ENCODE peak calls at places on chromosomes 1 and 21, in eight cellular contexts. P is HCT116, O is K562, K is SK-N-SH, D is GM12878, W is GM23338, V is Panc1, R is HepG2. L is an unnamed sample.

GRCh38 chr1:222777463-222777862 is 37.4 kb upstream of the DISP1 start:
- DNase-seq in P (no peak), O (no peak), K (no peak), D (no peak), W (no peak), V (peak; percentile 45), R (no peak), L (no peak)

GRCh38 chr1:110559157-110559556 is 40.2 kb upstream of the KCNA10 start:
- DNase-seq in P (no peak), O (no peak), K (no peak), D (no peak), W (no peak), V (no peak), R (no peak), L (no peak)

GRCh38 chr1:91732291-91732953 is 153.5 kb downstream of the TGFBR3 start:
- DNase-seq in P (peak; percentile 66), O (peak; percentile 94), K (no peak), D (no peak), W (peak; percentile 14), V (no peak), R (no peak), L (no peak)

GRCh38 chr1:33949570-33949969 is 85.7 kb downstream of the HMGB4 start:
- DNase-seq in P (no peak), O (no peak), K (no peak), D (no peak), W (no peak), V (no peak), R (no peak), L (no peak)

GRCh38 chr1:42957880-42958487 is 684 bp downstream of the SLC2A1 start:
- DNase-seq in P (no peak), O (peak; percentile 95), K (peak; percentile 95), D (no peak), W (peak; percentile 65), V (no peak), R (no peak), L (peak; percentile 61)

GRCh38 chr21:42574234-42575027 is 60.8 kb downstream of the SLC37A1 start:
- DNase-seq in P (no peak), O (peak; percentile 55), K (peak; percentile 72), D (no peak), W (no peak), V (no peak), R (peak; percentile 33), L (no peak)

GRCh38 chr1:24526940-24527542 is 24.4 kb downstream of the RCAN3 start:
- DNase-seq in P (peak; percentile 16), O (peak; percentile 46), K (peak; percentile 41), D (no peak), W (peak; percentile 72), V (no peak), R (no peak), L (no peak)

GRCh38 chr1:104488296-104489015 is 738.8 kb downstream of the AMY1C start:
- DNase-seq in P (no peak), O (no peak), K (no peak), D (no peak), W (peak; percentile 77), V (no peak), R (no peak), L (no peak)

GRCh38 chr1:32249831-32250525 is 1.1 kb upstream of the LCK start:
- DNase-seq in P (no peak), O (peak; percentile 56), K (no peak), D (peak; percentile 95), W (no peak), V (no peak), R (peak; percentile 91), L (peak; percentile 52)

GRCh38 chr1:157272899-157273774 is 134.9 kb upstream of the ETV3 start:
- DNase-seq in P (no peak), O (peak; percentile 81), K (no peak), D (no peak), W (peak; percentile 4), V (no peak), R (no peak), L (no peak)

GRCh38 chr1:182629674-182630073 is 25.5 kb upstream of the RGS16 start:
- DNase-seq in P (no peak), O (no peak), K (no peak), D (no peak), W (no peak), V (no peak), R (no peak), L (no peak)

GRCh38 chr1:157157481-157158190 is 19.4 kb upstream of the ETV3 start:
- DNase-seq in P (no peak), O (no peak), K (no peak), D (no peak), W (no peak), V (no peak), R (no peak), L (no peak)

GRCh38 chr1:36339215-36339614 is 15.8 kb upstream of the EVA1B start:
- DNase-seq in P (no peak), O (no peak), K (no peak), D (no peak), W (no peak), V (no peak), R (no peak), L (no peak)

GRCh38 chr1:214476958-214477870 is 74.2 kb downstream of the PTPN14 start:
- DNase-seq in P (no peak), O (no peak), K (no peak), D (no peak), W (no peak), V (no peak), R (no peak), L (no peak)

GRCh38 chr1:209989525-209989924 is 51.5 kb downstream of the SYT14 start:
- DNase-seq in P (no peak), O (peak; percentile 7), K (peak; percentile 28), D (no peak), W (no peak), V (no peak), R (no peak), L (no peak)

GRCh38 chr1:17021896-17022295 is 10.2 kb upstream of the ATP13A2 start:
- DNase-seq in P (no peak), O (no peak), K (no peak), D (no peak), W (no peak), V (no peak), R (no peak), L (no peak)

GRCh38 chr1:205430631-205431305 is 8.9 kb upstream of the LEMD1 start:
- DNase-seq in P (no peak), O (peak; percentile 78), K (no peak), D (peak; percentile 13), W (peak; percentile 88), V (peak; percentile 20), R (no peak), L (no peak)

GRCh38 chr1:94020764-94021579 is 100.0 kb downstream of the ABCA4 start:
- DNase-seq in P (no peak), O (no peak), K (no peak), D (no peak), W (peak; percentile 30), V (no peak), R (no peak), L (no peak)

GRCh38 chr1:24236170-24237045 is 49.3 kb upstream of the IFNLR1 start:
- DNase-seq in P (peak; percentile 15), O (no peak), K (no peak), D (no peak), W (peak; percentile 23), V (peak; percentile 74), R (no peak), L (no peak)

GRCh38 chr1:3551711-3552110 is 59.6 kb downstream of the MEGF6 start:
- DNase-seq in P (no peak), O (no peak), K (no peak), D (no peak), W (no peak), V (no peak), R (no peak), L (no peak)

GRCh38 chr1:181131255-181131901 is 42.9 kb downstream of the IER5 start:
- DNase-seq in P (no peak), O (no peak), K (peak; percentile 28), D (no peak), W (no peak), V (no peak), R (no peak), L (no peak)
- TF ChIP-seq POLR2AphosphoS5 in P (no peak), O (no peak), K (no peak), D (no peak), W (no peak), V (no peak), R (no peak), L (no peak)

GRCh38 chr1:40818264-40818961 is 34.8 kb downstream of the KCNQ4 start:
- DNase-seq in P (no peak), O (peak; percentile 60), K (no peak), D (no peak), W (peak; percentile 97), V (no peak), R (no peak), L (no peak)

GRCh38 chr1:40817791-40818263 is 34.2 kb downstream of the KCNQ4 start:
- DNase-seq in P (no peak), O (no peak), K (no peak), D (no peak), W (peak; percentile 56), V (no peak), R (no peak), L (no peak)

GRCh38 chr1:40820911-40821693 is 37.5 kb downstream of the KCNQ4 start:
- DNase-seq in P (no peak), O (peak; percentile 99), K (peak; percentile 77), D (no peak), W (no peak), V (no peak), R (no peak), L (no peak)

GRCh38 chr1:40819101-40819500 is 35.5 kb downstream of the KCNQ4 start:
- DNase-seq in P (no peak), O (no peak), K (no peak), D (no peak), W (no peak), V (no peak), R (no peak), L (no peak)

GRCh38 chr1:40820251-40820797 is 36.7 kb downstream of the KCNQ4 start:
- DNase-seq in P (no peak), O (peak; percentile 82), K (peak; percentile 57), D (no peak), W (peak; percentile 67), V (no peak), R (no peak), L (no peak)
- TF ChIP-seq CTCF in P (no peak), O (peak; percentile 58), K (no peak), D (no peak), W (peak; percentile 40), V (no peak), R (peak; percentile 49), L (no peak)

DNA sequence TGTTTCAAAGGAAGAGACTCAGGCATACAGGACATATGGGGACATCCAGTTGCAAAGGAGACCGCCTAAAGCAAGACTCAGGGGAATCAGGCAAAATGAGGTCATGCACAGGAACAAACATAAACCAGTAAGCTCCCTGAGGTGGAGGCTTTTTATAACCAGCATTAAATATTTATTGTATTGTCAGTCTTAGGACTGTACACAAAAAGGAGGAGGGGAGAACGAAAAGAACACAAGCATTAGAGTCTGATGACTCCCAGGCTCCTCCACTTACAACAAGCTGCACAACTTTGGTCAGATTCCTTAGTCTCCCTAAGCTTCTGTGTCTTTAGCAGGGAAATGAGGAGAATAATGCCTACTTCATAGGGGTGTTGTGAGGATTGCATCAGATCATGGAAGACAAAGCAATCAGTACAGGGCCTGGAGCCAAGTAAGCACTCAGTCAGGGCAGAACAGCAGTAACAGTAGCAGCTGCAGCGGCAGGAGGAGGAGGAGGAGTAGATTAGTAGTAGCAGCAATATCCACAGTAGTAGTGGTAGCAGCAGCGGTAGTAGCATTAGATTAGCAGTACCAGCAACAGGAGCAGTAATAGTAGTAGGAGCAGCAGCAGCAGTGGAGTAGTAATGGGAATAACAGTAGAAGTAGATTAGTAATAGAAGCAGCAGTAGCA is 54.2 kb upstream of the SPATA6 start:
- DNase-seq in P (no peak), O (no peak), K (peak; percentile 37), D (no peak), W (no peak), V (no peak), R (no peak), L (no peak)
- TF ChIP-seq REST in P (no peak), O (no peak), K (no peak), D (no peak), W (no peak), V (no peak), R (no peak), L (no peak)

GRCh38 chr21:32412998-32413504 is 545 bp downstream of the EVA1C start:
- DNase-seq in P (no peak), O (no peak), K (no peak), D (no peak), W (peak; percentile 63), V (no peak), R (no peak), L (no peak)
- TF ChIP-seq POLR2AphosphoS5 in P (no peak), O (no peak), K (no peak), D (no peak), W (no peak), V (no peak), R (no peak), L (no peak)

L was measured in HL-60.